ENCODE peak calls at places on chromosome 16, in five cellular contexts. Z is stimulated activated CD4-positive, alpha-beta T cell treated with anti-CD3 and anti-CD28 coated beads, Interleukin-15, amount 100 ng/mL, for 24 hours; U is H54; M is tibial artery; A is cardiac muscle cell. N is an unnamed sample.

GRCh38 chr16:3094289-3095027 is 4.6 kb downstream of the ZSCAN10 start:
- DNase-seq in A (peak; percentile 63), U (peak; percentile 77), Z (peak; percentile 66), M (no peak), N (peak; percentile 31)

GRCh38 chr16:901715-902601 is 68.8 kb downstream of the LMF1 start:
- DNase-seq in Z (no peak), A (no peak), U (no peak), M (no peak), N (no peak)

GRCh38 chr16:71230122-71230845 is at the start of gene HYDIN:
- DNase-seq in A (peak; percentile 59), U (peak; percentile 17), M (no peak), Z (peak; percentile 49), N (peak; percentile 90)

GRCh38 chr16:57470683-57471082 is 8.2 kb downstream of the POLR2C start:
- DNase-seq in Z (no peak), U (no peak), M (no peak), A (peak; percentile 80), N (no peak)

GRCh38 chr16:88339926-88340754 is 42.6 kb upstream of the ZNF469 start:
- DNase-seq in U (no peak), A (no peak), Z (no peak), M (no peak), N (no peak)

GRCh38 chr16:87431926-87432325 is 39.8 kb downstream of the MAP1LC3B start:
- DNase-seq in Z (no peak), U (peak; percentile 64), M (no peak), A (peak; percentile 57), N (no peak)

GRCh38 chr16:87956771-87957279 is 5.6 kb downstream of the BANP start:
- DNase-seq in U (no peak), Z (peak; percentile 67), M (no peak), A (peak; percentile 72), N (no peak)

GRCh38 chr16:29745126-29745852 is 501 bp downstream of the C16orf54 start:
- DNase-seq in Z (peak; percentile 66), U (no peak), A (no peak), M (no peak), N (no peak)

GRCh38 chr16:979859-980594 is 1.5 kb upstream of the SOX8 start:
- DNase-seq in U (no peak), M (no peak), A (no peak), Z (no peak), N (no peak)

GRCh38 chr16:11586375-11586855 is 304 bp downstream of the LITAF start:
- DNase-seq in A (no peak), U (no peak), Z (no peak), M (no peak), N (no peak)

GRCh38 chr16:87742781-87743490 is 22.9 kb downstream of the KLHDC4 start:
- DNase-seq in A (no peak), Z (no peak), M (no peak), U (no peak), N (no peak)

GRCh38 chr16:4989391-4990006 is 31.4 kb downstream of the SEC14L5 start:
- DNase-seq in M (no peak), U (no peak), A (no peak), Z (no peak), N (no peak)

GRCh38 chr16:86156155-86156554 is 257.2 kb downstream of the IRF8 start:
- DNase-seq in U (no peak), Z (no peak), A (no peak), M (no peak), N (no peak)